ENCODE peak calls at places on chromosomes 7 and 10, in four cellular contexts. K, P, I and H are unnamed samples.

GRCh38 chr7:28348631-28349030 is 63.7 kb upstream of the CREB5 start:
- DNase-seq in P (no peak), I (no peak), K (no peak), H (no peak)

GRCh38 chr10:784759-785538 is 95.5 kb upstream of the DIP2C start:
- DNase-seq in K (no peak), I (peak; percentile 65), P (no peak), H (peak; percentile 45)

GRCh38 chr7:28830831-28831230 is 127.3 kb downstream of the TRIL start:
- DNase-seq in K (no peak), P (no peak), I (no peak), H (no peak)

GRCh38 chr10:61751599-61751998 is 88.9 kb downstream of the CABCOCO1 start:
- DNase-seq in P (no peak), I (no peak), K (no peak), H (no peak)

GRCh38 chr7:17368856-17369520 is 70.5 kb downstream of the AHR start:
- DNase-seq in I (no peak), K (no peak), P (no peak), H (no peak)

GRCh38 chr10:121073743-121074142 is 222.6 kb downstream of the WDR11 start:
- DNase-seq in I (no peak), P (no peak), K (no peak), H (no peak)

GRCh38 chr10:104546756-104547155 is 94.3 kb upstream of the SORCS3 start:
- DNase-seq in P (no peak), K (no peak), I (no peak), H (no peak)

GRCh38 chr10:101645659-101646058 is 49.3 kb downstream of the FBXW4 start:
- DNase-seq in P (no peak), K (no peak), I (no peak), H (no peak)

GRCh38 chr7:157907998-157908782 is 571.4 kb downstream of the DNAJB6 start:
- DNase-seq in I (no peak), P (no peak), K (no peak), H (peak; percentile 37)

GRCh38 chr7:15396210-15397158 is 165.3 kb downstream of the AGMO start:
- DNase-seq in I (no peak), K (no peak), P (no peak), H (no peak)

GRCh38 chr10:112732277-112732891 is 217.7 kb upstream of the TCF7L2 start:
- DNase-seq in I (peak; percentile 46), P (no peak), K (no peak), H (no peak)

GRCh38 chr7:14850039-14850438 is 52.5 kb downstream of the DGKB start:
- DNase-seq in K (no peak), I (no peak), P (no peak), H (no peak)

GRCh38 chr10:117431160-117431559 is 55.9 kb upstream of the PDZD8 start:
- DNase-seq in P (no peak), I (no peak), K (no peak), H (no peak)

GRCh38 chr10:76393875-76394706 is 962.7 kb downstream of the LRMDA start:
- DNase-seq in I (no peak), K (no peak), P (no peak), H (no peak)

GRCh38 chr7:83921798-83922607 is 272.6 kb downstream of the SEMA3A start:
- DNase-seq in P (no peak), I (no peak), K (no peak), H (no peak)

GRCh38 chr7:930975-931758 is 23.3 kb downstream of the ADAP1 start:
- DNase-seq in I (no peak), K (no peak), P (no peak), H (no peak)

GRCh38 chr10:113177163-113177935 is 227.3 kb downstream of the TCF7L2 start:
- DNase-seq in P (no peak), I (peak; percentile 45), K (no peak), H (no peak)

GRCh38 chr10:30730306-30730705 is 100.8 kb upstream of the LYZL2 start:
- DNase-seq in I (no peak), K (no peak), P (no peak), H (no peak)

GRCh38 chr10:113099431-113100298 is 149.6 kb downstream of the TCF7L2 start:
- DNase-seq in P (no peak), K (no peak), I (no peak), H (no peak)

GRCh38 chr10:133026726-133027395 is 60.9 kb upstream of the ADGRA1 start:
- DNase-seq in I (no peak), K (no peak), P (no peak), H (no peak)

GRCh38 chr10:110803830-110804338 is 67.8 kb upstream of the PDCD4 start:
- DNase-seq in I (peak; percentile 57), P (peak; percentile 45), K (peak; percentile 47), H (peak; percentile 22)

GRCh38 chr7:108094933-108095710 is 35.0 kb downstream of the LAMB4 start:
- DNase-seq in P (peak; percentile 88), I (no peak), K (no peak), H (no peak)

GRCh38 chr10:124493191-124493936 is 31.7 kb downstream of the LHPP start:
- DNase-seq in P (no peak), I (no peak), K (no peak), H (no peak)

GRCh38 chr10:17883621-17884020 is 68.1 kb upstream of the SLC39A12 start:
- DNase-seq in I (no peak), K (no peak), P (no peak), H (no peak)

GRCh38 chr7:54897891-54898290 is 120.9 kb upstream of the EGFR start:
- DNase-seq in P (no peak), I (no peak), K (no peak), H (no peak)

GRCh38 chr7:97004931-97005763 is at the start of gene DLX6:
- DNase-seq in P (peak; percentile 93), I (peak; percentile 94), K (no peak), H (no peak)

GRCh38 chr7:30894866-30895408 is 16.7 kb upstream of the AQP1 start:
- DNase-seq in K (no peak), I (no peak), P (no peak), H (no peak)

GRCh38 chr7:32070051-32070405 is 179 bp downstream of the PDE1C start:
- DNase-seq in K (no peak), P (no peak), I (no peak), H (no peak)

GRCh38 chr10:120014031-120014430 is 121.5 kb downstream of the SEC23IP start:
- DNase-seq in I (no peak), K (no peak), P (no peak), H (no peak)

GRCh38 chr7:39252916-39253315 is 275.2 kb downstream of the POU6F2 start:
- DNase-seq in K (no peak), P (no peak), I (no peak), H (no peak)

GRCh38 chr10:87659571-87660483 is at the start of gene PAPSS2:
- DNase-seq in I (peak; percentile 82), K (no peak), P (no peak), H (no peak)

GRCh38 chr10:7474388-7474787 is 63.6 kb upstream of the SFMBT2 start:
- DNase-seq in I (no peak), K (no peak), P (no peak), H (no peak)

GRCh38 chr7:105014725-105015630 is 973 bp downstream of the KMT2E start:
- DNase-seq in K (no peak), P (peak; percentile 20), I (peak; percentile 55), H (peak; percentile 80)

GRCh38 chr7:47814905-47815613 is 133.2 kb downstream of the PKD1L1 start:
- DNase-seq in K (no peak), I (no peak), P (no peak), H (no peak)

GRCh38 chr10:119416855-119417254 is 125.7 kb downstream of the RGS10 start:
- DNase-seq in K (peak; percentile 15), P (peak; percentile 46), I (peak; percentile 82), H (peak; percentile 68)

GRCh38 chr7:122136639-122137253 is 7.3 kb downstream of the AASS start:
- DNase-seq in K (no peak), I (no peak), P (no peak), H (no peak)

GRCh38 chr7:92177362-92177761 is 1.6 kb downstream of the LRRD1 start:
- DNase-seq in I (no peak), P (no peak), K (no peak), H (peak; percentile 24)

GRCh38 chr7:92179393-92179924 is 517 bp upstream of the LRRD1 start:
- DNase-seq in K (no peak), P (no peak), I (no peak), H (no peak)

GRCh38 chr7:92178928-92179373 is at the start of gene LRRD1:
- DNase-seq in K (peak; percentile 33), P (peak; percentile 83), I (peak; percentile 100), H (peak; percentile 72)
- TF ChIP-seq KDM1A in K (no peak), P (no peak), I (no peak), H (no peak)

GRCh38 chr10:77702166-77702565 is 64.6 kb upstream of the KCNMA1 start:
- DNase-seq in I (no peak), P (no peak), K (no peak), H (no peak)
- TF ChIP-seq ATF2 in I (no peak), P (no peak), K (peak; percentile 33), H (no peak)

GRCh38 chr10:100505164-100505563 is 14.5 kb downstream of the SEC31B start:
- DNase-seq in I (no peak), K (no peak), P (no peak), H (no peak)

GRCh38 chr10:100504101-100504500 is 15.6 kb downstream of the SEC31B start:
- DNase-seq in I (no peak), K (no peak), P (peak; percentile 13), H (no peak)

GRCh38 chr10:100502926-100503480 is 16.7 kb downstream of the SEC31B start:
- DNase-seq in I (no peak), K (no peak), P (no peak), H (no peak)

GRCh38 chr10:100498059-100498458 is 21.6 kb downstream of the SEC31B start:
- DNase-seq in K (no peak), P (no peak), I (no peak), H (no peak)

DNA sequence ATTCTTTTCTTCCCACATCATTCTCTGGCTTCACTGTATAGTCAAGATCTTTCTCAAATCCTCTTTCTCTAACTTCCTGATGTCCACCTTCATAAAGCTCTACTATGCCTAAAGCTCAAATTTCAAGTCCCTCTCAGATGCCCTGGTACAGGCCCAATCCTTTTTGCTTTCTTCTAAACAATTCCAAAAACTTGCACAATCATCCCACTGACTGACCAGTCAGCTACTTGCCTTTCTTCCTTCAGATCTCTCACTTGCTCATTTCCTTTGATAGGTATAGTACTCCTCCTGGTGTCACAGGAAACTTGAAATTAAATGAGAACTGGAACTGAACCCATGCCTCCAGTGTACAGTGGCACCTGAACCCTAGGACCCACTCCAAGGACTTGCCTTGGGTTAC is 18.2 kb downstream of the SEC31B start:
- DNase-seq in K (no peak), I (no peak), P (no peak), H (no peak)
- TF ChIP-seq KDM1A in K (no peak), I (no peak), P (no peak), H (no peak)

GRCh38 chr7:131948434-131949053 is 392.1 kb upstream of the PODXL start:
- DNase-seq in I (no peak), K (no peak), P (peak; percentile 13), H (no peak)
- TF ChIP-seq ATF2 in I (no peak), K (no peak), P (no peak), H (no peak)

DNA sequence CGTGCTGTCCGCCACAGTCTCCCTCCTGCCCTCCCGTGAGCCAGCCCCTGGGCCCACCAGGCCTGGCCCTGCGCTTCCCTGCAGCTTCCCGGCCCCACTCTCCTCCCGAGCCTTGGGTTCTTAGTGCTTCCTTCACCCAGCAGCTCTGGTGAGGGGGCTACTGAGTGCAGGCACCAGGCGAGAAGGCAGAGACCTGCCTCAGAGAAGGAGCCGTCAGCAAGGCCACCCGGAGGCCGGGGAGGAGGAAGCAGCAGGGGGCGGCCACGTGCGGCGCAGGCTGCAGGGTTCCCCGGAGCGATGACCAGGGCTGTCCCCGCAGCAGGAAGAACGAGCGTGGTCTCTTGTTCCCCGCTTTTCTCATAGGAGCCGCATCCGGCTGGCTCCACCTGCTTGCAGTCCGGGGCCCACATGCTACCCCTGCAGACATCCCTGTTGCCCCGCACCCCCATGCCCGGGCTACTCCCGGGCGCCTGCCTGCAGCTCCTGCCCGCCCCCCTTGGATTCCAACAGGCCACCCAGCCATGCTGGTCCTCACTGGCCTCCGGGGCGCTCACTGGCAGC is 20.5 kb downstream of the YKT6 start:
- DNase-seq in P (no peak), K (no peak), I (no peak), H (peak; percentile 79)
- TF ChIP-seq KDM1A in P (no peak), K (no peak), I (no peak), H (no peak)